ENCODE peak calls at places on chromosomes 1 and 21, in ten cellular contexts. N is IMR-90; B is aorta; U is upper lobe of right lung; D is body of pancreas; Q is RWPE2; I is cardiac muscle cell; O is heart right ventricle; L is esophagus squamous epithelium; R is CD8-positive, alpha-beta memory T cell. M is an unnamed sample. For H3K36me3, the result is how much of the 10 kb centered on the place peaks cover.

GRCh38 chr1:19410393-19410792 is 74.9 kb downstream of the CAPZB start:
- DNase-seq in N (no peak), B (no peak), U (no peak), D (no peak), Q (no peak), I (no peak), O (no peak), L (no peak), R (no peak), M (no peak)

GRCh38 chr1:32813941-32814739 is 3.0 kb downstream of the YARS1 start:
- DNase-seq in N (peak), B (no peak), U (no peak), D (no peak), Q (no peak), I (no peak), O (no peak), L (no peak), R (no peak), M (no peak)

GRCh38 chr1:65846911-65847310 is 54.2 kb downstream of the PDE4B start:
- DNase-seq in N (no peak), B (no peak), U (no peak), D (no peak), Q (no peak), I (no peak), O (no peak), L (no peak), R (no peak), M (no peak)

GRCh38 chr1:38958967-38959366 is 17.3 kb upstream of the RHBDL2 start:
- DNase-seq in N (peak), B (no peak), U (no peak), D (no peak), Q (no peak), I (no peak), O (no peak), L (no peak), R (no peak), M (no peak)

GRCh38 chr1:56411021-56411420 is 168.3 kb downstream of the PLPP3 start:
- DNase-seq in N (no peak), B (no peak), U (no peak), D (no peak), Q (no peak), I (no peak), O (no peak), L (no peak), R (no peak), M (no peak)

GRCh38 chr1:243474384-243474851 is 218.6 kb downstream of the SDCCAG8 start:
- DNase-seq in N (no peak), B (no peak), U (no peak), D (no peak), Q (no peak), I (no peak), O (no peak), L (no peak), R (no peak), M (no peak)

GRCh38 chr1:5688479-5689077 is 303.6 kb downstream of the NPHP4 start:
- DNase-seq in N (no peak), B (no peak), U (no peak), D (no peak), Q (peak), I (no peak), O (no peak), L (no peak), R (no peak), M (no peak)

GRCh38 chr1:65079941-65080340 is 68.1 kb upstream of the AK4 start:
- DNase-seq in N (peak), B (no peak), U (no peak), D (no peak), Q (no peak), I (no peak), O (no peak), L (no peak), R (no peak), M (no peak)

GRCh38 chr1:199551967-199552565 is 475.4 kb upstream of the NR5A2 start:
- DNase-seq in N (peak), B (no peak), U (no peak), D (peak), Q (no peak), I (peak), O (peak), L (no peak), R (no peak), M (no peak)

GRCh38 chr1:52697795-52698674 is at the start of gene COA7:
- DNase-seq in N (peak), B (peak), U (peak), D (peak), Q (peak), I (peak), O (peak), L (no peak), R (peak), M (peak)

GRCh38 chr1:94582578-94582977 is 41.0 kb upstream of the F3 start:
- DNase-seq in N (no peak), B (no peak), U (no peak), D (no peak), Q (no peak), I (no peak), O (no peak), L (no peak), R (no peak), M (no peak)

GRCh38 chr21:41480086-41480690 is 27.8 kb downstream of the TMPRSS2 start:
- DNase-seq in N (no peak), B (peak), U (peak), D (peak), Q (no peak), I (no peak), O (no peak), L (no peak), R (no peak), M (no peak)

GRCh38 chr1:165222580-165222979 is 133.9 kb downstream of the LMX1A start:
- DNase-seq in N (no peak), B (no peak), U (no peak), D (no peak), Q (no peak), I (no peak), O (no peak), L (no peak), R (no peak), M (no peak)

GRCh38 chr1:25694167-25694566 is 77.6 kb downstream of the MAN1C1 start:
- DNase-seq in N (no peak), B (peak), U (no peak), D (no peak), Q (no peak), I (peak), O (no peak), L (no peak), R (no peak), M (peak)

GRCh38 chr1:22753396-22754083 is 42.9 kb downstream of the EPHB2 start:
- DNase-seq in N (peak), B (no peak), U (no peak), D (no peak), Q (no peak), I (no peak), O (no peak), L (no peak), R (no peak), M (peak)

GRCh38 chr1:235450886-235451457 is 53.3 kb downstream of the B3GALNT2 start:
- DNase-seq in N (no peak), B (no peak), U (no peak), D (no peak), Q (no peak), I (peak), O (no peak), L (no peak), R (no peak), M (no peak)

GRCh38 chr1:12170263-12170671 is 3.5 kb downstream of the TNFRSF1B start:
- DNase-seq in N (no peak), B (no peak), U (no peak), D (no peak), Q (no peak), I (no peak), O (no peak), L (no peak), R (no peak), M (no peak)

GRCh38 chr1:231337043-231337471 is 595 bp downstream of the EXOC8 start:
- DNase-seq in N (no peak), B (peak), U (no peak), D (no peak), Q (no peak), I (no peak), O (peak), L (no peak), R (no peak), M (no peak)

GRCh38 chr1:228784191-228784590 is 48.9 kb downstream of the RHOU start:
- DNase-seq in N (no peak), B (no peak), U (no peak), D (no peak), Q (no peak), I (no peak), O (no peak), L (no peak), R (no peak), M (no peak)

GRCh38 chr1:109864063-109864822 is 46.4 kb upstream of the CSF1 start:
- DNase-seq in N (peak), B (no peak), U (no peak), D (no peak), Q (no peak), I (no peak), O (no peak), L (no peak), R (no peak), M (no peak)

GRCh38 chr21:44462834-44463200 is 7.5 kb downstream of the LRRC3 start:
- DNase-seq in N (no peak), B (no peak), U (no peak), D (no peak), Q (no peak), I (no peak), O (no peak), L (no peak), R (no peak), M (peak)

GRCh38 chr1:43222876-43223275 is 46.9 kb upstream of the TMEM125 start:
- DNase-seq in N (no peak), B (no peak), U (no peak), D (no peak), Q (no peak), I (no peak), O (no peak), L (no peak), R (no peak), M (no peak)

GRCh38 chr1:228687562-228687961 is 47.7 kb upstream of the RHOU start:
- DNase-seq in N (no peak), B (no peak), U (no peak), D (no peak), Q (no peak), I (no peak), O (no peak), L (no peak), R (no peak), M (no peak)

GRCh38 chr1:228515200-228515834 is 28.1 kb downstream of the RNF187 start:
- DNase-seq in N (peak), B (no peak), U (no peak), D (no peak), Q (no peak), I (peak), O (no peak), L (no peak), R (no peak), M (peak)

GRCh38 chr1:55483523-55483922 is 268.4 kb upstream of the USP24 start:
- DNase-seq in N (no peak), B (no peak), U (no peak), D (no peak), Q (no peak), I (no peak), O (no peak), L (no peak), R (no peak), M (no peak)

GRCh38 chr1:27116697-27117096 is 38.2 kb downstream of the SLC9A1 start:
- DNase-seq in N (no peak), B (no peak), U (no peak), D (no peak), Q (no peak), I (no peak), O (no peak), L (no peak), R (no peak), M (no peak)

GRCh38 chr1:115332813-115333608 is 5.0 kb downstream of the NGF start:
- DNase-seq in N (peak), B (no peak), U (no peak), D (no peak), Q (no peak), I (no peak), O (no peak), L (no peak), R (no peak), M (peak)
- H3K27ac ChIP-seq in N (peak), B (peak), U (peak), D (no peak), Q (peak), I (no peak), O (peak), L (peak), R (no peak), M (peak)

DNA sequence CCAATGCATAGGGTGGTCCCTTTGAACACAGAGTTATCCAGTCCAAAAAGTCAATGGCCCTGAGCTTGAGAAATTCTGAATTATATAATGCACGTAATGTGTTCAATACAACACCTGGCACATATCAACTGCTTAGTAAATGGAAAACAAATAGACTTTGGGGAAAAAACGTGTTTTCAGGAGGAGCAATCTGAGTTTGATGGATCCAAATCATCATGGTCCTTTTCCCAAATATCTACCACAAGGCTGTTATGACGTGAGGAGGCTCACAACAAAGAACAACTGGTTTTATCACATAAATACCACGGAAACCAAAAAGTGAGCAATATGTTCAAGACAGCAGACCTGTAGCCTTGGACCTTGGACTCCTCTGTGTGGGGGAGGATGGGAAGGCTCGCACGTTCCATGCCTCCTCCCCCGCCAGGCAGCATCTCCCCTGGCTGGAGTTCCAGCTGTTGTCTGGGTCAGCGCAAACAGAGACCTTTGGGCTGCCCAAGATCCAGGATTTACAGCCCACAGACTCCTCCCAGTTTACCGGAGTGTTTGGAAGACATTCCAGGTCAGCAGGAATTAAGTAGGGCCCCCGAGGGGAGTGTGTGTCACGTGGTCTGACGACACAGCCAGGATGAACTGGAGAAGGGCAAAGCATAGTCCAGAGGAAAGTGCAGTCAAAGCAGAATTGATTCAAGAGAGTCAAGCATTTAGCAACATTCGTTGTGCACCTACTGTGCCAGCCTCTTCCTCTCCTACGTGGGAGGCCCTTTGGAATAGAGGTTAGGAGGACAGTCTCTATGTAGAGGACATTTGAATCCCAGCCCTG is 32.2 kb upstream of the MED18 start:
- DNase-seq in N (no peak), B (no peak), U (no peak), D (peak), Q (no peak), I (peak), O (no peak), L (no peak), R (no peak), M (no peak)
- H3K36me3 ChIP-seq in N (under half), B (under half), U (under half), D (under half), Q (under half), I (under half), O (under half), L (under half), R (under half), M (under half)

GRCh38 chr1:92924501-92924900 is 36.8 kb downstream of the DIPK1A start:
- DNase-seq in N (no peak), B (no peak), U (no peak), D (no peak), Q (no peak), I (no peak), O (no peak), L (no peak), R (no peak), M (no peak)
- H3K27ac ChIP-seq in N (no peak), B (no peak), U (no peak), D (no peak), Q (no peak), I (no peak), O (no peak), L (peak), R (no peak), M (no peak)

DNA sequence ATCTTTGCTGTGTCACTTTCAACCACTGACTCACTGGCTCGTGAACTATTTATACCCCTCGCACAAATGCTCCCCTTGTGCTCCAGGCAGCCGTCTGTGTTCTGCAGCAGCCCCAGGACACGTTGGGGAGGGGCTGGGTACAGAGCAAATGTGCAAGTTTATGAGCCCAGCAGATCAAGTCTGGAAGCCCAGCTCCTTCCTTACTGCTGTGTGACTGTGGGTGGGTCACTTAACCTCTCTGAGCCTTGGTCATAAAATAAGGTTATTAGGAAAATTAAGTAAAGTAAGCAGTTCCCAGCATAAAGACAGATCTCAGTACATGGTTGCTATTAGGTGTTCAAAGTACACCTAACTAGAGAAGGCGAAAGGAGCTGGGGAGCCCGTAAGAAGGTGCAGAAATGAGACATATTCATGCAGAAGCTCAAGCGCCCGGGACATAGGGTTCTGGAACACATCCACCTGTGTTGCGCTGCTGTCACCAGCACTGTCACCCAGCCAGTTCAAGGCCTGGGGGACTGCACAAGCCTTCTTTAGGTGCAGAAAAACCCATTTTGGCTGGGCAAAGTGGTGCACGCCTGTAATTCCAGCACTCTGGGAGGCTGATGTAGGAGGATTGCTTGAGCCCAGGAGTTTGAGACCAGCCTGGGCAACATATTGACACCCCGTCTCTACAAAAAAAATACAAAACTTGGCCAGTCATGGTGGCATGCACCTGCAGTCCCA is 13.8 kb downstream of the EFHD2 start:
- DNase-seq in N (no peak), B (no peak), U (no peak), D (peak), Q (no peak), I (no peak), O (no peak), L (no peak), R (no peak), M (no peak)
- H3K36me3 ChIP-seq in N (under half), B (under half), U (under half), D (under half), Q (half or more), I (under half), O (under half), L (under half), R (under half), M (under half)

DNA sequence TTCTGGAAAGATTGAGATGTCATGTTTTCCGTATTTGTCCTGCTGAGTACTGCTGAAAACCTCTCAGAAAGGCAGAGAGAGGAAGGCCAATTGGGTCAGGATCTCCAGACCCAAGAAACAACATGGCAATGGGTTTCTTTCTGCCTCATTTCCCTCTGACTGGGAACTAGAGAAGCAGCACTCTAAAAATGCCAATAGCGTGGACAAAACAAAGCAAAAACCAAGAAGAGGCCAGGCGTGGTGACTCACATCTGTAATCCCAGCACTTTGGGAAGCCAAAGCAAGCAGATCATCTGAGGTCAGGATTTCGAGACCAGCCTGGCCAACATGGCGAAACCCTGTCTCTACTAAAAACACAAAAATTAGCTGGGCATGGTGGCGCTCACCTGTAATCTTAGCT is 18.3 kb downstream of the TNFRSF9 start:
- DNase-seq in N (peak), B (no peak), U (no peak), D (no peak), Q (no peak), I (no peak), O (no peak), L (no peak), R (no peak), M (no peak)
- H3K27ac ChIP-seq in N (no peak), B (peak), U (no peak), D (no peak), Q (no peak), I (no peak), O (no peak), L (no peak), R (no peak), M (peak)

GRCh38 chr1:21077085-21077484 is 99.6 kb downstream of the EIF4G3 start:
- DNase-seq in N (peak), B (no peak), U (no peak), D (no peak), Q (no peak), I (no peak), O (no peak), L (no peak), R (no peak), M (no peak)
- H3K36me3 ChIP-seq in N (under half), B (under half), U (under half), D (under half), Q (under half), I (under half), O (under half), L (under half), R (under half), M (under half)

GRCh38 chr1:174799136-174799479 is 200.6 kb upstream of the CACYBP start:
- DNase-seq in N (no peak), B (no peak), U (no peak), D (no peak), Q (no peak), I (no peak), O (no peak), L (no peak), R (no peak), M (no peak)
- H3K27ac ChIP-seq in N (no peak), B (no peak), U (peak), D (peak), Q (peak), I (no peak), O (peak), L (peak), R (peak), M (peak)

DNA sequence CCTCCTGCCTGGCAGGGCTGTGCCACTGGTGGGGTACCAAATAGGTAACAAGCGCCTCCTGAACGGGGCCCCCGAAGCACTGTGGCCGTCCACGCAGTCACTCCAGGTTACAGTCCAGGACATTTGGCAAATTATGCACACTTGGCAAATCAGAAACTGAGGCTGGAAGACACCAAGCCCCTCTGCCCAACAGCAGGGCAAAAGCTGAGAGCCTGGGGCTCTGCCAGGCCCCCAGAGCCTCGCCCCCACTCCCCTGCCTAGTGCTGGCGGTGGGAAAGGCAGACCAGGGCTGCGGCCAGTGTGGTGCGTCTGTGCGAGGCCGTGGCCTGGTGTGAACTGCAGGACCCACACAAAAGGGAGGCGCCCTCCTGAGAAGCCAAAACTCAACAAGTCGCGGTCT is 9.4 kb downstream of the PANK4 start:
- DNase-seq in N (no peak), B (no peak), U (no peak), D (no peak), Q (no peak), I (no peak), O (no peak), L (no peak), R (no peak), M (no peak)
- H3K36me3 ChIP-seq in N (half or more), B (under half), U (half or more), D (half or more), Q (half or more), I (under half), O (under half), L (half or more), R (half or more), M (half or more)

GRCh38 chr1:179971563-179972496 is 17.2 kb downstream of the CEP350 start:
- DNase-seq in N (peak), B (no peak), U (no peak), D (no peak), Q (no peak), I (no peak), O (no peak), L (no peak), R (no peak), M (no peak)
- H3K27ac ChIP-seq in N (no peak), B (no peak), U (no peak), D (peak), Q (no peak), I (no peak), O (no peak), L (no peak), R (no peak), M (no peak)